ENCODE peak calls at places on chromosomes 7 and 10, in ten cellular contexts. R is fibroblast of lung, Q is prostate gland, L is mammary epithelial cell, Y is gastrocnemius medialis, H is AG04450, E is uterus, K is Panc1, D is right cardiac atrium, B is testis. N is an unnamed sample.

GRCh38 chr7:123230603-123231002 is 30.8 kb upstream of the SLC13A1 start:
- DNase-seq in R (no peak), Q (no peak), L (no peak), Y (no peak), H (no peak), E (no peak), K (no peak), D (peak; percentile 34), B (no peak), N (no peak)

GRCh38 chr10:131013281-131013680 is 298.2 kb downstream of the TCERG1L start:
- DNase-seq in R (no peak), Q (no peak), L (no peak), Y (no peak), H (no peak), E (no peak), K (no peak), D (no peak), B (no peak), N (no peak)

GRCh38 chr7:148650232-148650858 is 48.4 kb upstream of the CUL1 start:
- DNase-seq in R (peak; percentile 84), Q (no peak), L (peak; percentile 49), Y (no peak), H (peak; percentile 8), E (no peak), K (no peak), D (no peak), B (no peak), N (no peak)

GRCh38 chr7:6402741-6403140 is 45.0 kb downstream of the DAGLB start:
- DNase-seq in R (no peak), Q (no peak), L (no peak), Y (no peak), H (no peak), E (no peak), K (no peak), D (no peak), B (no peak), N (no peak)

GRCh38 chr10:18144928-18145327 is 4.7 kb downstream of the CACNB2 start:
- DNase-seq in R (peak; percentile 23), Q (peak; percentile 47), L (no peak), Y (no peak), H (no peak), E (peak; percentile 67), K (no peak), D (peak; percentile 73), B (no peak), N (no peak)

GRCh38 chr7:135672560-135673359 is 10.4 kb downstream of the STMP1 start:
- DNase-seq in R (peak; percentile 76), Q (peak; percentile 34), L (peak; percentile 61), Y (no peak), H (peak; percentile 58), E (peak; percentile 33), K (no peak), D (no peak), B (peak; percentile 65), N (no peak)

GRCh38 chr7:2082357-2083038 is 150.2 kb downstream of the MAD1L1 start:
- DNase-seq in R (peak; percentile 88), Q (no peak), L (no peak), Y (no peak), H (peak; percentile 59), E (peak; percentile 58), K (no peak), D (peak; percentile 79), B (peak; percentile 32), N (no peak)

GRCh38 chr7:130144632-130145171 is 60.5 kb downstream of the TMEM209 start:
- DNase-seq in R (peak; percentile 95), Q (no peak), L (peak; percentile 29), Y (no peak), H (peak; percentile 26), E (no peak), K (no peak), D (no peak), B (no peak), N (no peak)

GRCh38 chr10:120949511-120950102 is 98.4 kb downstream of the WDR11 start:
- DNase-seq in R (peak; percentile 2), Q (no peak), L (no peak), Y (no peak), H (no peak), E (no peak), K (no peak), D (peak; percentile 53), B (no peak), N (no peak)

GRCh38 chr7:134513169-134513752 is 14.1 kb upstream of the AKR1B10 start:
- DNase-seq in R (peak; percentile 32), Q (peak; percentile 17), L (peak; percentile 75), Y (no peak), H (no peak), E (no peak), K (peak; percentile 58), D (peak; percentile 64), B (peak; percentile 56), N (peak; percentile 54)

GRCh38 chr10:69948261-69948660 is 104.4 kb upstream of the MACROH2A2 start:
- DNase-seq in R (no peak), Q (no peak), L (no peak), Y (no peak), H (no peak), E (no peak), K (no peak), D (no peak), B (no peak), N (no peak)

GRCh38 chr7:1856966-1857441 is 186.9 kb downstream of the ELFN1 start:
- DNase-seq in R (no peak), Q (no peak), L (no peak), Y (no peak), H (no peak), E (no peak), K (no peak), D (peak; percentile 42), B (no peak), N (no peak)

GRCh38 chr7:82600601-82601000 is 157.0 kb upstream of the CACNA2D1 start:
- DNase-seq in R (no peak), Q (no peak), L (no peak), Y (no peak), H (no peak), E (no peak), K (no peak), D (no peak), B (no peak), N (no peak)

GRCh38 chr7:141043621-141044020 is 28.9 kb upstream of the MRPS33 start:
- DNase-seq in R (no peak), Q (no peak), L (no peak), Y (no peak), H (no peak), E (no peak), K (no peak), D (no peak), B (no peak), N (no peak)

GRCh38 chr10:60910543-60910942 is 33.4 kb downstream of the RHOBTB1 start:
- DNase-seq in R (no peak), Q (no peak), L (no peak), Y (no peak), H (no peak), E (no peak), K (no peak), D (peak; percentile 68), B (no peak), N (no peak)
- H3K27ac ChIP-seq in R (no peak overlapping the region), Q (no peak overlapping the region), L (no peak overlapping the region), Y (peak overlapping the region; percentile 90), H (no peak overlapping the region), E (peak overlapping the region; percentile 70), K (no peak overlapping the region), D (peak overlapping the region; percentile 58), B (peak overlapping the region; percentile 48), N (no peak overlapping the region)

GRCh38 chr7:28807396-28807994 is 150.6 kb downstream of the TRIL start:
- DNase-seq in R (peak; percentile 64), Q (no peak), L (no peak), Y (no peak), H (no peak), E (no peak), K (no peak), D (no peak), B (no peak), N (no peak)
- H3K4me3 ChIP-seq in R (no peak overlapping the region), Q (no peak overlapping the region), L (no peak overlapping the region), Y (no peak overlapping the region), H (no peak overlapping the region), E (no peak overlapping the region), K (no peak overlapping the region), D (no peak overlapping the region), B (no peak overlapping the region), N (no peak overlapping the region)

DNA sequence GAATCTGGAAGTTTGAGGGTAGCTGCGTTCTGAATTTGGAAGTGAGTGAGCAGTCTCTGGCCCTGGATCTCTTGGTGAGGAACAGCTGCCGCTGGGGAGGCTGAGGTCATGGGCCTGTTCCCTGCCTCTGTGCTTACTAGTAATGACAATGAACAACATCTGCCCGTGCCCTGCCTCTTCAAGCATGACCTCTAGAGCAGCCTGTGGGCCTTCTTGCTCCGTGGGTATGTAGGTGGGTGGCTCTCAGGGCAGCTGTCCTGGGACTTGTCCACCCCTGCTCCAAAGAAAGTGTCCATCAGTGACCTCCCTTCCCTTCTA is 186.2 kb downstream of the CXCL12 start:
- DNase-seq in R (no peak), Q (no peak), L (no peak), Y (no peak), H (no peak), E (no peak), K (no peak), D (peak; percentile 78), B (no peak), N (peak; percentile 37)
- H3K27ac ChIP-seq in R (no peak overlapping the region), Q (no peak overlapping the region), L (no peak overlapping the region), Y (peak overlapping the region; percentile 61), H (peak overlapping the region; percentile 49), E (peak overlapping the region; percentile 59), K (no peak overlapping the region), D (peak overlapping the region; percentile 26), B (no peak overlapping the region), N (peak overlapping the region; percentile 36)

DNA sequence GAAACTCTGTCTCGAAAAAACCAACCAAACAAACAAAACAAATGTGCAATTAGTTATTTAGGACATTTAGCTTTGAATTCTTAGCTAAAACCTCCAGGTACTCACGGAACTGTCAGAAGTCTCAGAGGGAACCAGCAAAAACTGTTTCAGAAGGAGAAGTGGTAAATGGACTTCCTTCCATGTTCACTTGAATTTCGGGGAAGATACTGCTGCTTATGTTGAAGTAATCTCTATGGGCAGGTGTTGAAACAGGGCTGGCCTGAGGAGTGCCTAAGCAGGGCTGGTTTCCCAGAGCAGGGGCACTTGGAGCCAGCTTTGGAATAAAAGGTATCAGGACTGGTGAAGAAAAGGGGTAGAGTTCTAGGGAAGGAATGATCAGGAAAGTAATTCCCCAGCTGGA is 2.4 kb upstream of the EXOC6 start:
- DNase-seq in R (no peak), Q (no peak), L (no peak), Y (no peak), H (no peak), E (no peak), K (no peak), D (no peak), B (no peak), N (no peak)
- H3K4me3 ChIP-seq in R (no peak overlapping the region), Q (no peak overlapping the region), L (no peak overlapping the region), Y (no peak overlapping the region), H (no peak overlapping the region), E (no peak overlapping the region), K (no peak overlapping the region), D (no peak overlapping the region), B (no peak overlapping the region), N (no peak overlapping the region)

N was measured in tibial nerve.